ENCODE peak calls at places on chromosome 14, in nine cellular contexts. E is mammary epithelial cell, K is ovary, N is suprapubic skin, Z is heart left ventricle, Q is tibial nerve, P is fibroblast of lung, U is psoas muscle, G is GM23338. F is an unnamed sample. For H3K36me3, the result is how much of the 10 kb centered on the place peaks cover.

GRCh38 chr14:88426271-88426670 is 40.8 kb downstream of the SPATA7 start:
- DNase-seq in G (peak), Z (peak), Q (no peak), N (no peak), U (peak), P (peak), K (no peak), E (no peak), F (no peak)

GRCh38 chr14:61927015-61927414 is 164.8 kb downstream of the SNAPC1 start:
- DNase-seq in G (no peak), K (no peak), N (no peak), U (no peak), E (peak), Z (no peak), P (peak), Q (no peak), F (no peak)

GRCh38 chr14:76055330-76055729 is 69.8 kb downstream of the IFT43 start:
- DNase-seq in N (no peak), Z (no peak), K (no peak), P (no peak), G (no peak), Q (no peak), U (no peak), E (no peak), F (no peak)

GRCh38 chr14:75981426-75981825 is 369 bp downstream of the TGFB3 start:
- DNase-seq in Q (no peak), Z (no peak), N (no peak), U (no peak), P (peak), E (no peak), K (no peak), G (peak), F (peak)

GRCh38 chr14:50018236-50019210 is 97.8 kb downstream of the VCPKMT start:
- DNase-seq in K (no peak), G (no peak), Z (no peak), U (no peak), N (no peak), Q (peak), E (peak), P (peak), F (peak)

GRCh38 chr14:89908712-89909450 is 45.6 kb downstream of the EFCAB11 start:
- DNase-seq in G (no peak), E (no peak), U (no peak), Z (no peak), K (no peak), Q (no peak), P (peak), N (no peak), F (no peak)

GRCh38 chr14:51368721-51369163 is 128.7 kb downstream of the TMX1 start:
- DNase-seq in U (no peak), N (no peak), G (peak), E (peak), Z (no peak), P (peak), K (no peak), Q (peak), F (peak)

GRCh38 chr14:94570440-94570839 is 9.2 kb downstream of the SERPINA4 start:
- DNase-seq in Z (no peak), E (no peak), G (no peak), K (no peak), Q (no peak), U (no peak), N (no peak), P (no peak), F (no peak)

GRCh38 chr14:32738206-32738871 is 200.3 kb upstream of the NPAS3 start:
- DNase-seq in Q (no peak), P (no peak), K (no peak), G (no peak), U (no peak), Z (no peak), E (peak), N (no peak), F (no peak)

GRCh38 chr14:69704319-69704718 is 62.6 kb upstream of the SRSF5 start:
- DNase-seq in G (no peak), Q (no peak), K (no peak), U (no peak), Z (no peak), P (no peak), E (no peak), N (no peak), F (no peak)

GRCh38 chr14:29558516-29558915 is 369.1 kb downstream of the PRKD1 start:
- DNase-seq in U (no peak), K (no peak), G (no peak), Q (no peak), E (no peak), Z (no peak), P (peak), N (no peak), F (no peak)

GRCh38 chr14:50353126-50353525 is 41.0 kb downstream of the DMAC2L start:
- DNase-seq in E (no peak), N (no peak), Q (no peak), U (no peak), K (no peak), G (no peak), Z (no peak), P (no peak), F (no peak)

GRCh38 chr14:76955575-76956252 is 72.8 kb downstream of the IRF2BPL start:
- DNase-seq in G (peak), E (peak), U (peak), P (peak), Q (no peak), K (no peak), Z (no peak), N (no peak), F (no peak)

GRCh38 chr14:22218729-22219128 is 370.3 kb downstream of the DAD1 start:
- DNase-seq in U (no peak), K (no peak), G (no peak), Q (no peak), N (no peak), P (no peak), E (no peak), Z (no peak), F (no peak)

GRCh38 chr14:52961060-52961639 is 10.3 kb upstream of the FERMT2 start:
- DNase-seq in N (peak), Q (peak), K (peak), Z (no peak), P (peak), G (peak), U (peak), E (peak), F (peak)

GRCh38 chr14:81211844-81212243 is 8.9 kb downstream of the GTF2A1 start:
- DNase-seq in P (peak), N (no peak), Z (no peak), G (peak), U (peak), Q (peak), E (no peak), K (no peak), F (no peak)

GRCh38 chr14:87816421-87816820 is 176.6 kb downstream of the GALC start:
- DNase-seq in U (no peak), E (no peak), P (no peak), K (no peak), G (no peak), N (no peak), Q (no peak), Z (no peak), F (no peak)

GRCh38 chr14:98070521-98070920 is 1201.5 kb downstream of the BCL11B start:
- DNase-seq in K (no peak), G (no peak), U (no peak), Z (no peak), Q (no peak), E (no peak), P (no peak), N (no peak), F (no peak)

GRCh38 chr14:78519863-78520262 is 349.7 kb downstream of the NRXN3 start:
- DNase-seq in E (peak), P (peak), U (no peak), Z (no peak), Q (no peak), N (no peak), G (peak), K (no peak), F (no peak)

GRCh38 chr14:98623806-98624430 is 648.1 kb downstream of the BCL11B start:
- DNase-seq in U (no peak), G (no peak), P (peak), E (no peak), Q (peak), N (no peak), K (no peak), Z (no peak), F (no peak)

DNA sequence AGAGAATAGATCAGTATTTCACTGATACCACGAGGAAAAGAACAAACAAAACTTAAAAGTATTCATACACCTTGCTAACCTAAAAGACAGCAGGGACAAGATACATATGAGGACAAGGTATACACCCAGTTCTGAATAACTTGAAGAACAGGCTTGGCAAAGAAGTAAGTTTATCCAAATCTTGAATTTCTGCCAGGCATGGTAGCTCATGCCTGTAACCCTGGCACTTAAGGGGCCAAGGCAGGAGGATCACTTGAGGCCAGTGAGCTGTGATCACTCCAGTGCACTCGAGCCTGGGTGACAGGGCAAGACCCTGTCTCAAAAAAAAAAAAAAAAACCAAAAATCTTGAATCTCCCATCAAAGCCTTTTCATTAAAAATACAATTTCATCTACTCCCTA is 25.0 kb downstream of the EIF2S1 start:
- DNase-seq in Q (no peak), U (no peak), E (no peak), P (no peak), Z (no peak), N (no peak), G (no peak), K (no peak), F (no peak)
- H3K36me3 ChIP-seq in Q (half or more), U (half or more), E (half or more), P (under half), Z (half or more), N (under half), G (under half), K (under half), F (under half)

GRCh38 chr14:91336093-91336450 is 81.5 kb downstream of the CCDC88C start:
- DNase-seq in E (no peak), K (no peak), Z (no peak), P (no peak), Q (no peak), N (no peak), G (no peak), U (peak), F (no peak)
- H3K36me3 ChIP-seq in E (under half), K (under half), Z (under half), P (under half), Q (under half), N (under half), G (under half), U (under half), F (under half)

DNA sequence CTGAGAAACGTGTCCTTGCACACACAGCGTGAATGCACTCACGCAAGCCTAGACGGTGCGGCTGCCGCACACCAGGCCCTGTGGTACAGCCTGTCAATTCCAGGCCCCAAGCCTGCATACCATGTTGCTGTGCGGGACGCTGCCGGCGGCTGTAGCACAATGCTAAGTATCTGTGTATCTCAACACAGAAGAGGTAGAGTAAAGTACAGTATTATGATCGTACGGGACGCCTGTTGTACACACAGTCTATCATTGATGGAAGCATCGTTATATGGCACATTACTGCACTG is 45.0 kb downstream of the AMN start:
- DNase-seq in G (no peak), Z (no peak), P (no peak), N (no peak), U (no peak), K (no peak), E (no peak), Q (no peak), F (no peak)
- H3K36me3 ChIP-seq in G (under half), Z (half or more), P (under half), N (half or more), U (half or more), K (under half), E (under half), Q (half or more), F (under half)

GRCh38 chr14:31154956-31155355 is 52.6 kb downstream of the HECTD1 start:
- DNase-seq in G (no peak), E (no peak), Q (no peak), P (peak), K (no peak), U (no peak), Z (no peak), N (no peak), F (no peak)
- H3K36me3 ChIP-seq in G (under half), E (under half), Q (half or more), P (under half), K (under half), U (half or more), Z (half or more), N (half or more), F (under half)

DNA sequence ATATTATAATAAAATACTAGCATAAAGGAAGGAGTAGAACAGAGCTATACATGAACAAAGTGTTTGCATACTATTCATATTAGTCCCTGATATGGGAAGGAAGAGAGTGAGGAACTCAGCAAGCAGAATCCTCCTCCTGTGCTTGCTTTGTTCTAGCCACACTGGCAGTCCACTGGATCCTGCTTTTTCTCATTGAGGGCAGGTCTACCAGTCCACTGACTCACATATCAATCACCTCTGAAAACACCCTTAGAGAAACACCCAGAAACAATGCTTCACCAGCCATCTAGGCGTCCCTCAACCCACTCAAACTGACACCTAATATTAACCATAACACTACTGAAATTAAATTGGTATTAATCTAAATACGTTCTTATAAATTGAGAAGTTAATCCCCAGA is 1861.7 kb upstream of the SEL1L start:
- DNase-seq in Q (no peak), E (peak), G (no peak), N (no peak), U (no peak), Z (no peak), P (no peak), K (no peak), F (no peak)
- H3K36me3 ChIP-seq in Q (under half), E (under half), G (under half), N (under half), U (under half), Z (under half), P (under half), K (under half), F (under half)

GRCh38 chr14:91311284-91311662 is 66.8 kb upstream of the GPR68 start:
- DNase-seq in U (no peak), G (no peak), Z (no peak), P (no peak), E (no peak), Q (no peak), K (no peak), N (no peak), F (no peak)
- H3K36me3 ChIP-seq in U (under half), G (under half), Z (under half), P (under half), E (under half), Q (under half), K (under half), N (under half), F (under half)

DNA sequence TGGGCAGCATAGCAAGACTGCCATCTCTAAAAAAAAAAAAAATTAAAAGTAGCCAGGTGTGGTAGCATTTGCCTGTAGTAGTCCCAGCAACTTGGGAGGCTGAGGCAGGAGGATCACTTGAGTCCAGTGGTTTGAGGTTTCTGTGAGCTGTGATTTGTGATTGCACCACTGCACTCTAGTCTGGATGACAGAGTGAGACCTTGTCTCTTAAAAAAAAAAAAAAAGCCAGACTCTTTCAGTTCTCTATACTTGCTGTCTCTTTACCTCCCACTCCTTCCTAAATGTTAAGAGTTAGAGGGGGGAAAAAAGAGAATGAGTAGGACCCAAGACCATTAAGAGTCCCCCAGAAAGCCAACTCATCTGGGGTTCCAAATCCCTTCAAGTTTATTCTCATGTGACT is 17.8 kb downstream of the EIF2S1 start:
- DNase-seq in U (no peak), G (no peak), Z (no peak), Q (no peak), E (no peak), K (no peak), P (no peak), N (no peak), F (no peak)
- H3K36me3 ChIP-seq in U (half or more), G (half or more), Z (half or more), Q (half or more), E (half or more), K (under half), P (under half), N (half or more), F (under half)

DNA sequence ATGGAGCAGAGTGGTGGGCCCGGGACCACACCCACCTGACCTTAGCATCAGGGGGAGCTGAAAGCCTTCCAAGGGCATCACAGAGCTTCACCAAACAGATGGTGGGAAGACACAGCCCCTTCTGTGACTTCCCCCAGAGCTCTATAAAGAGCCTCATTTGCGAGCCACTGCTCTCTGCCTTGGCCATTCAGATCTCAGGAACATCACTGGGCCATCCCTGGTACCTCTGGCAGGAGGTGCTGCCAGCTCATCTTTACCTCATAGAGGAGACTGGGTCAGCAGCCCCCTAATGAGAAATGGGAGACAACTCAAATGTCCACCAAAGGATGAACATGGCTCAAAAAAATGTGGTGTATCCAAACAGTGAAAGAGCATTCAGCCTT is 116.9 kb downstream of the GCH1 start:
- DNase-seq in Q (no peak), Z (no peak), K (no peak), P (no peak), N (no peak), E (no peak), U (no peak), G (no peak), F (no peak)
- H3K36me3 ChIP-seq in Q (half or more), Z (half or more), K (under half), P (under half), N (under half), E (under half), U (half or more), G (under half), F (under half)

F was measured in uterus.